ENCODE peak calls at places on chromosomes 13 and 19, in six cellular contexts. O is stimulated activated CD4-positive, alpha-beta T cell treated with anti-CD3 and anti-CD28 coated beads, Interleukin-12 subunit alpha, Interleukin-12 subunit beta, amount 100 ng/mL, for 48 hours; S is GM13977; Z is nephron progenitor cell; Q is stomach; D is astrocyte of the spinal cord. U is an unnamed sample.

GRCh38 chr13:28753946-28754345 is 35.2 kb upstream of the SLC46A3 start:
- DNase-seq in Z (no peak), Q (no peak), S (no peak), O (no peak), D (no peak), U (no peak)

GRCh38 chr19:34366670-34367423 is 1.9 kb downstream of the GPI start:
- DNase-seq in Q (no peak), O (no peak), D (peak), Z (no peak), S (no peak), U (no peak)

GRCh38 chr19:11209892-11210655 is 12.7 kb upstream of the KANK2 start:
- DNase-seq in D (no peak), O (no peak), S (no peak), Q (no peak), Z (no peak), U (no peak)

GRCh38 chr19:46356670-46357055 is 9.8 kb downstream of the PPP5C start:
- DNase-seq in D (no peak), Z (no peak), S (no peak), Q (no peak), O (no peak), U (no peak)

GRCh38 chr13:110312669-110313031 is 5.6 kb downstream of the COL4A2 start:
- DNase-seq in O (no peak), Z (no peak), Q (no peak), D (peak), S (no peak), U (no peak)

GRCh38 chr13:33349996-33350826 is 64.7 kb upstream of the STARD13 start:
- DNase-seq in Z (peak), Q (peak), O (no peak), S (no peak), D (peak), U (no peak)

GRCh38 chr19:29505034-29505824 is 20.6 kb upstream of the VSTM2B start:
- DNase-seq in O (no peak), Q (no peak), Z (peak), S (no peak), D (no peak), U (no peak)

GRCh38 chr13:113582841-113583631 is 1.5 kb upstream of the TFDP1 start:
- DNase-seq in S (no peak), Q (peak), Z (no peak), O (no peak), D (peak), U (no peak)

GRCh38 chr19:13190781-13191540 is 40.8 kb downstream of the IER2 start:
- DNase-seq in O (no peak), Q (peak), Z (no peak), D (no peak), S (no peak), U (no peak)

GRCh38 chr13:57627663-57628062 is 3.9 kb upstream of the PCDH17 start:
- DNase-seq in Q (no peak), D (peak), O (no peak), S (peak), Z (no peak), U (peak)